ENCODE peak calls at places on chromosomes 7 and 10, in eight cellular contexts. A is SK-N-SH, I is H1, Z is HepG2, L is HCT116, N is K562, X is endothelial cell of umbilical vein, R is GM12878. J is an unnamed sample.

GRCh38 chr10:59177031-59177861 is 803 bp downstream of the PHYHIPL start:
- DNase-seq in A (peak), I (no peak), Z (peak), L (no peak), N (no peak), X (peak), R (no peak), J (peak)

GRCh38 chr7:81822811-81823210 is 53.0 kb upstream of the HGF start:
- DNase-seq in A (no peak), I (no peak), Z (no peak), L (no peak), N (no peak), X (no peak), R (no peak), J (no peak)

GRCh38 chr10:126844406-126844805 is 60.8 kb upstream of the DOCK1 start:
- DNase-seq in A (no peak), I (no peak), Z (no peak), L (no peak), N (no peak), X (no peak), R (no peak), J (no peak)

GRCh38 chr10:35185260-35186034 is 58.8 kb downstream of the CREM start:
- DNase-seq in A (no peak), I (no peak), Z (no peak), L (no peak), N (no peak), X (no peak), R (no peak), J (no peak)

GRCh38 chr10:66234872-66235271 is 691.0 kb upstream of the LRRTM3 start:
- DNase-seq in A (no peak), I (no peak), Z (no peak), L (no peak), N (no peak), X (no peak), R (no peak), J (no peak)

GRCh38 chr10:51010977-51011376 is 63.3 kb upstream of the PRKG1 start:
- DNase-seq in A (peak), I (no peak), Z (peak), L (peak), N (peak), X (peak), R (peak), J (no peak)

GRCh38 chr7:13981070-13981469 is 8.4 kb downstream of the ETV1 start:
- DNase-seq in A (peak), I (no peak), Z (no peak), L (peak), N (peak), X (peak), R (no peak), J (peak)

GRCh38 chr10:101291254-101292193 is 62.3 kb upstream of the LBX1 start:
- DNase-seq in A (peak), I (peak), Z (peak), L (no peak), N (peak), X (peak), R (no peak), J (no peak)

GRCh38 chr7:589781-590575 is 70.3 kb upstream of the PDGFA start:
- DNase-seq in A (no peak), I (no peak), Z (no peak), L (no peak), N (no peak), X (no peak), R (no peak), J (no peak)

GRCh38 chr10:50275650-50276235 is 24.4 kb upstream of the ASAH2 start:
- DNase-seq in A (peak), I (peak), Z (peak), L (no peak), N (peak), X (peak), R (peak), J (no peak)

GRCh38 chr7:8435120-8435519 is 1.7 kb downstream of the NXPH1 start:
- DNase-seq in A (no peak), I (peak), Z (no peak), L (no peak), N (no peak), X (no peak), R (no peak), J (no peak)

GRCh38 chr7:123677316-123677715 is 21.6 kb downstream of the LMOD2 start:
- DNase-seq in A (no peak), I (no peak), Z (no peak), L (no peak), N (no peak), X (no peak), R (no peak), J (no peak)

GRCh38 chr7:26646666-26647065 is 217.7 kb downstream of the SKAP2 start:
- DNase-seq in A (no peak), I (no peak), Z (no peak), L (no peak), N (no peak), X (no peak), R (no peak), J (no peak)

GRCh38 chr10:96556003-96556402 is 30.8 kb downstream of the TM9SF3 start:
- DNase-seq in A (peak), I (no peak), Z (peak), L (no peak), N (no peak), X (peak), R (no peak), J (no peak)

GRCh38 chr7:84117304-84117703 is 77.3 kb downstream of the SEMA3A start:
- DNase-seq in A (no peak), I (no peak), Z (no peak), L (no peak), N (no peak), X (no peak), R (no peak), J (no peak)

GRCh38 chr7:435518-436366 is 83.9 kb downstream of the PDGFA start:
- DNase-seq in A (no peak), I (no peak), Z (no peak), L (no peak), N (no peak), X (peak), R (no peak), J (no peak)

GRCh38 chr7:99221866-99222265 is 14.0 kb upstream of the KPNA7 start:
- DNase-seq in A (no peak), I (no peak), Z (no peak), L (no peak), N (no peak), X (no peak), R (no peak), J (no peak)

GRCh38 chr7:130901209-130901783 is 167.3 kb upstream of the KLF14 start:
- DNase-seq in A (no peak), I (no peak), Z (no peak), L (peak), N (no peak), X (no peak), R (no peak), J (no peak)

GRCh38 chr7:130904792-130905191 is 170.8 kb upstream of the KLF14 start:
- DNase-seq in A (no peak), I (no peak), Z (no peak), L (no peak), N (no peak), X (no peak), R (no peak), J (no peak)

GRCh38 chr7:130902755-130903357 is 168.8 kb upstream of the KLF14 start:
- DNase-seq in A (no peak), I (no peak), Z (no peak), L (no peak), N (no peak), X (no peak), R (no peak), J (no peak)

GRCh38 chr7:130904031-130904757 is 170.2 kb upstream of the KLF14 start:
- DNase-seq in A (no peak), I (no peak), Z (peak), L (peak), N (peak), X (peak), R (no peak), J (peak)

DNA sequence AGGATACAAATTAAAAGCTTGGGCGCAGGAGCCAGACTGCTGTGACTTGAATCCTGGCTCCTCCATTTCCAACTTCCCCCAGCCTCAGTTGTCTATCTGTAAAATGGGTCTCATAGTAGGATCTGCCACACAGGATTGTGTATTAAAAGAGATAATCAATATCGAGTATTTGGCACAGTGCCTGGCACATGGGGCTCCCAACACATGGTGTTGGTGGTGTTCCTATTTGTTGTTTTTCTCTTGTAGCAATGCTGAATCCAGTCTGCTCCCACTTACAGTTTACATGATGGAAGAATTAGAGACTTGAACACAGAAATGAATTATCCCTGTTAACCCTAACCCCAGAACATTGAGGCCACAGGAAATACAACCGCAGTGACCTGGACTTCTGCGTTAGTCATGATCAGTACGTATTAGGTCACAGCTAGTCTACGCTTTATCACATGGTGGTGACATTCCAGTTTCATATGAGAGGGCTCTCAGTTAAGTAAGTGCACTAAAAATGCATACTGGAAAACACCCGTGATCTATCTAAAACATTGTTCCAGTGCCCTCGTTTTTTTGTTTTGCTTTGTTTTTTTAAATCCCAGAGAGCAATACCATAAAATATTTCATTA is 169.5 kb upstream of the KLF14 start:
- DNase-seq in A (no peak), I (no peak), Z (no peak), L (no peak), N (peak), X (peak), R (no peak), J (no peak)
- TF ChIP-seq POLR2AphosphoS5 in A (peak), I (no peak), Z (no peak), L (peak), N (no peak), X (no peak), R (no peak), J (no peak)

GRCh38 chr10:94403823-94404228 is 1.5 kb downstream of the TBC1D12 start:
- DNase-seq in A (peak), I (no peak), Z (no peak), L (no peak), N (peak), X (no peak), R (no peak), J (no peak)

GRCh38 chr10:94402204-94403033 is at the start of gene TBC1D12:
- DNase-seq in A (peak), I (peak), Z (peak), L (peak), N (peak), X (peak), R (peak), J (no peak)

GRCh38 chr10:94407668-94408067 is 5.3 kb downstream of the TBC1D12 start:
- DNase-seq in A (no peak), I (no peak), Z (peak), L (no peak), N (no peak), X (no peak), R (no peak), J (no peak)

GRCh38 chr10:94403034-94403822 is 887 bp downstream of the TBC1D12 start:
- DNase-seq in A (peak), I (peak), Z (peak), L (peak), N (peak), X (peak), R (peak), J (no peak)

GRCh38 chr10:94405406-94405805 is 3.1 kb downstream of the TBC1D12 start:
- DNase-seq in A (no peak), I (no peak), Z (no peak), L (no peak), N (peak), X (no peak), R (no peak), J (no peak)
- H3K9ac ChIP-seq in A (no peak), I (no peak), Z (no peak), L (no peak), N (no peak), X (no peak), R (no peak), J (no peak)

DNA sequence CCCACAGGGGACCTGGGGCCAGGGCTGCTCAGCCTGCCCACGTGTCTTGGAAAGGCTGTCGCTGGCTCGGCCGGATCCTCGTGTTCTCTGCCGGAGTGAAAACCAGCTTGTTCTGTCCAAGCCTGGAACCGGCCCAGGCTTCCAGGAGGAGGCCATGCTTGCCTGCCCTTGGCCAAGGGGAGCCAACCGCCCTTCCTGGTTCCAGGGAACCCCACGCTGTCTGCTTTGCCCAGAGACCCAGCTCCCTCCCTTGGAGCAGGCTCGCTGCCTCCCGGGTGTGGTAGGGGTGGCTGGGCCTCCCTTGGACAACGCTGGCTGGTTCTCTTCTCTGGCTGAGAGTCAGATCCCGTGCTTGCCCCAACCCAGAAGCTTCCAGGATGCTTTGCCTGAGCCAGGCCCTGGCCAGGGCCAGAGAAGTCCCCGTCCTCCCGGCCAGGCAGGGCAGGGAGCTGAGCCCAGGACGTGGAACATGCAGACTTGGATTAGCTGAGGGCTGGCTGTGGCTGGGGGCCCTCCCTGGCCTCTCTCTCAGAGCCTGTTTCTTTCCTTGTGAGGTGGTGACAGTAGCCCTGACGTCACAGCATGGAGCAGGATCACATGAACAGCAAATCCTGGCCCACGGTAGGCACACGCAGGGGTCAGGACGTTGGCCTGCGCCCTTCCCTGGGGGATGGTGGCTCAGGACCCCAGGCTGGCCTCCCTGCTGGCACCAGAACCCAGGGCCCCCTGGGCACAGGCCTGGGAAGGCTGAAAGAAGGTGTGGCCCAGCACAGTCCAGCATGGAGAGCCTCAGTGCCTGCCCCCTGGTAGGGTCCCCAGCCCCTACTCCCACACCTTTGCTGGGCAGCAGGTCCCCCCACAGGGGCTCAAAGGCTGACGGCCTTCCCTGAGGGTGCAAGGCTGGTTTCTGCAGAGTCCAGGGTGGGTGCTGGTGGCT is 67.5 kb downstream of the PWWP2B start:
- DNase-seq in A (no peak), I (no peak), Z (no peak), L (no peak), N (no peak), X (no peak), R (no peak), J (no peak)
- TF ChIP-seq POLR2AphosphoS5 in A (no peak), I (no peak), Z (no peak), L (no peak), N (no peak), X (no peak), R (no peak), J (no peak)

GRCh38 chr10:6402349-6402709 is 177.7 kb downstream of the PRKCQ start:
- DNase-seq in A (no peak), I (no peak), Z (no peak), L (no peak), N (no peak), X (no peak), R (no peak), J (no peak)
- H3K9ac ChIP-seq in A (no peak), I (no peak), Z (no peak), L (no peak), N (no peak), X (no peak), R (no peak), J (no peak)

GRCh38 chr10:119807960-119808697 is 64.5 kb downstream of the MCMBP start:
- DNase-seq in A (no peak), I (no peak), Z (no peak), L (no peak), N (no peak), X (peak), R (no peak), J (no peak)
- TF ChIP-seq POLR2AphosphoS5 in A (no peak), I (no peak), Z (no peak), L (no peak), N (no peak), X (no peak), R (no peak), J (no peak)

GRCh38 chr10:114143160-114143559 is 30.8 kb downstream of the CCDC186 start:
- DNase-seq in A (no peak), I (no peak), Z (no peak), L (no peak), N (no peak), X (no peak), R (no peak), J (no peak)
- H3K9ac ChIP-seq in A (no peak), I (no peak), Z (no peak), L (no peak), N (no peak), X (no peak), R (no peak), J (no peak)

GRCh38 chr10:79445217-79445707 is at the start of gene ZCCHC24:
- DNase-seq in A (no peak), I (no peak), Z (no peak), L (peak), N (no peak), X (peak), R (no peak), J (no peak)
- TF ChIP-seq POLR2AphosphoS5 in A (no peak), I (no peak), Z (no peak), L (peak), N (no peak), X (peak), R (no peak), J (peak)

DNA sequence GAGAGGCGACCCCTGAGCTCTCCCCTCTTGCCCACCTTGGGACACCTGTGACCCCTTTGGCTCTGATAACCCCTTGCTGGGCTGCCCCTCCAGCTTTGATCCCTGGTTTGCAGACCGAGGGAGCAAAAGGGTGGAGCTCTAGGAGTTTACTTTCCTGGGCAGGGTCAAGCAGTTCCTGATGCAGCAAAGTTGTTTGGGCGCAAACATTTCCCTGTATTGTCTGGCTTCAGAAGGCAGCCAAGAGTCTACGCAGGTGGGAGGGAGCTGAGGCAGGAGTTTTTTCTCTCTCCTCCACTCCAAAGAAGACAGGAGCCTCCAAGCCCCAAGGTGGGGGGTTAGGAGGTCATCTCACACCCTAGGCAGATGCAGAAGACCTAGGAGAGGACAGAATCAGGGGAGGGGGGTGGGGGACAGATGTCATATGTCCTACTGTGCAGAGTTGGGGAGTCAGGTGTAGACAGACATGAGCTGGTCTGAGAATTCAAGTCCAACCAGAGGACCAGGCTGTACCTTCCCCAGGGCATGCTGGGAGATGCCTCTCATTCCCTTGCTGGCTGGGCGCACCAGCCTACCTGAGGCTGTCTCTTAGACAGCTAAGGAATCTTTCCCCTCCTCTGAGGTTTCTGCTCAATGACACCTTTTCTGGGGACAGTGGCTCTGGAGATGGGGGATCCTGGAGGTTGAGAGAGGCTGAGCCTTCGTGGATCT is 20.5 kb downstream of the TMEM270 start:
- DNase-seq in A (peak), I (no peak), Z (no peak), L (no peak), N (no peak), X (peak), R (no peak), J (no peak)
- H3K9ac ChIP-seq in A (no peak), I (no peak), Z (no peak), L (no peak), N (no peak), X (no peak), R (no peak), J (no peak)

GRCh38 chr10:31650010-31650409 is 278.6 kb downstream of the ARHGAP12 start:
- DNase-seq in A (peak), I (no peak), Z (no peak), L (no peak), N (no peak), X (peak), R (no peak), J (no peak)
- TF ChIP-seq POLR2AphosphoS5 in A (peak), I (no peak), Z (no peak), L (no peak), N (no peak), X (peak), R (no peak), J (no peak)

DNA sequence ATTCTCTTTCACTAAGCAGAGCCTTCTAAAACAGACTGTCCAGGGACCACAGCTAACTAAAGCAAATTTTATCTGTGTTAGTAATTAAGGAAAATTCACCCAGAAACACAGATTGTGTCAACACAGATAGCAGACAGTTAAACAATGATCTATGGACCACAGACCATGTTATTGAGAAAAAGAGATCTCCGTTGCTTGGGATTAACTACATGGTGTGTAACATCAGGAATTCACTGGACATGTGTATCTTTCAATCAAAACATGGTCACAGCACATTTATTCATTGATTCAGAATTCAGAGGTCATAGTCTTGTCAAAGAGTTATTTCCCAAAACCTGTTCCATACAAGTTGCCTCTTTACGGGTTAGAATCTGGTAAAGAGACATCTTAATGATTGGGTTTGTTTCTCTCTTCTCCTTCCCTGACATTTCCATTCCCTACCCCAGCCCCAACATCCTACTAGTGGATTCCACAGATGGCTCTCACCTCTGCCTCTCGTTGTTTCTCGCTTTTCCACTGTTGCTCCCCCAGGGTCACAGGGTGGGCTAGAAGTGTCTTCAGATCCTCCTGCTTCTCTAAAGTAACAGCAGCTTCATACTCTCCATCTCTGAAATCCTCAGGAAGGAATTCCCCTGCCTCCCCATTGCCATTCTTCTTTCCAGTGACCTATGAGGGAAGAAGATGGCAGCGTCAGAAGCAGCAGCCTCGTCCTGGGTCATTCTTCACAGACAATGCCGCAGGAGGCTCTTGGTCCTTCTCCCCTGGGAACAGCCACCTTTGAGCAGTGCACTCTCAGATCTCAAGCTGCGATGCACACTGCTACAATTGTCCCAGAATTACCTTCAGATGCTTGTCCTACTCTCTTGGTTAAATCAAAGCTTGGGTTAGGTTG is 958 bp downstream of the ANKRD1 start:
- DNase-seq in A (no peak), I (no peak), Z (no peak), L (no peak), N (no peak), X (peak), R (no peak), J (no peak)
- H3K9ac ChIP-seq in A (peak), I (no peak), Z (peak), L (no peak), N (no peak), X (peak), R (no peak), J (no peak)